ENCODE peak calls at places on chromosomes 7 and 10, in ten cellular contexts. F, H, A, I, V, P, Y, J, L and S are unnamed samples.

GRCh38 chr10:119457966-119458766 is 84.4 kb downstream of the RGS10 start:
- DNase-seq in F (no peak), H (no peak), A (no peak), I (no peak), V (no peak), P (no peak), Y (no peak), J (no peak), L (no peak), S (no peak)

GRCh38 chr7:50651227-50651989 is 86.2 kb upstream of the DDC start:
- DNase-seq in F (no peak), H (no peak), A (peak; percentile 46), I (peak; percentile 34), V (peak; percentile 9), P (no peak), Y (no peak), J (no peak), L (no peak), S (no peak)

GRCh38 chr7:149462101-149462520 is 1.2 kb upstream of the ZNF777 start:
- DNase-seq in F (no peak), H (no peak), A (no peak), I (no peak), V (no peak), P (no peak), Y (no peak), J (no peak), L (no peak), S (no peak)

GRCh38 chr7:156792611-156793010 is 100.4 kb downstream of the LMBR1 start:
- DNase-seq in F (no peak), H (no peak), A (no peak), I (no peak), V (no peak), P (no peak), Y (no peak), J (no peak), L (no peak), S (no peak)

GRCh38 chr7:157820796-157821195 is 484.0 kb downstream of the DNAJB6 start:
- DNase-seq in F (no peak), H (no peak), A (no peak), I (no peak), V (no peak), P (no peak), Y (no peak), J (no peak), L (no peak), S (no peak)

GRCh38 chr10:13016413-13016812 is 14.9 kb upstream of the CCDC3 start:
- DNase-seq in F (no peak), H (no peak), A (no peak), I (no peak), V (peak; percentile 90), P (no peak), Y (no peak), J (peak; percentile 56), L (no peak), S (no peak)

GRCh38 chr7:87370660-87371180 is 25.3 kb downstream of the CROT start:
- DNase-seq in F (peak; percentile 44), H (no peak), A (no peak), I (peak; percentile 63), V (peak; percentile 72), P (no peak), Y (no peak), J (peak; percentile 55), L (no peak), S (no peak)

GRCh38 chr7:155803418-155804376 is 8.6 kb downstream of the SHH start:
- DNase-seq in F (no peak), H (peak; percentile 78), A (no peak), I (no peak), V (no peak), P (peak; percentile 64), Y (no peak), J (peak; percentile 12), L (no peak), S (no peak)

GRCh38 chr7:90738249-90738648 is 142.1 kb downstream of the CDK14 start:
- DNase-seq in F (no peak), H (no peak), A (no peak), I (no peak), V (no peak), P (no peak), Y (no peak), J (no peak), L (no peak), S (no peak)
- H3K4me3 ChIP-seq in F (no peak overlapping the region), H (no peak overlapping the region), A (no peak overlapping the region), I (no peak overlapping the region), V (no peak overlapping the region), P (no peak overlapping the region), Y (peak overlapping the region; percentile 4), J (no peak overlapping the region), L (no peak overlapping the region), S (no peak overlapping the region)

GRCh38 chr10:76037531-76037930 is 606.1 kb downstream of the LRMDA start:
- DNase-seq in F (peak; percentile 89), H (no peak), A (no peak), I (peak; percentile 16), V (no peak), P (no peak), Y (no peak), J (peak; percentile 13), L (no peak), S (no peak)

GRCh38 chr10:76040830-76041220 is 609.4 kb downstream of the LRMDA start:
- DNase-seq in F (no peak), H (no peak), A (no peak), I (no peak), V (no peak), P (no peak), Y (no peak), J (no peak), L (no peak), S (no peak)

GRCh38 chr10:76038696-76039095 is 607.3 kb downstream of the LRMDA start:
- DNase-seq in F (no peak), H (no peak), A (no peak), I (no peak), V (no peak), P (no peak), Y (no peak), J (no peak), L (no peak), S (no peak)

GRCh38 chr10:76036962-76037361 is 605.5 kb downstream of the LRMDA start:
- DNase-seq in F (no peak), H (no peak), A (no peak), I (no peak), V (no peak), P (peak; percentile 84), Y (no peak), J (no peak), L (no peak), S (no peak)

DNA sequence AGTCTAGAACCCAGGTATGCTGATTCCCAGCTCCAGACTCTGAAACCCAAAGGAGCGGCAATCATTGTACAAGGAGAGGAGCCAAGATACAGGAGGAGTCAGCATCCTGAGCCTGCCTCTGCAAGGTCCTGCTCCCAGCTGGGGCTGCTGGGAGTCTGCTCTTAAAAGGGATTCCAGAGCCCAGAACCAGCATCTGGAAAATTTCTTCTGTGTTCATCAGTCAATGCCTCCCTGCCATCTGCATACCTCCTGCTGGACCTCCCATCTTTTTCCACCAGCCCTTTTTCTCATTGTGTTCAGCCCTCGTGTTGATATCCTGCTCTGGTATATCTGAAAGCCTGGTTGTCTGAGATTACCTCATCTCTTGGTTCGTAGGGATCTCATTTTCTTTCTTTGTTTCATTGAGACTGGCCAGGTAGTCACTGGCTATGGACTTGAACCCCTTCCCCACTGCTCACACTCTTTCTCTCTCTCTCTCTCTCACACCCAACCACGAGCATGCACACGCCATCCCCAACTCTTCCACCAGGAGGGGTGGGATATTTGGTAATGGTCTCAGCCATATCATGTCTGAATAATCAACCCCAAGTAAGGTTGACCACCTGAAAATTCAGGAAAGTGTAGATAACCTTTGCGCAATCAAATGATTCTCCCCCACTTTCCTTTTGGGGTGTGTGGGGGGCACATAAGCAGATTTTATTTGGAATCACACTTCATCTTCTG is 608.8 kb downstream of the LRMDA start:
- DNase-seq in F (no peak), H (no peak), A (no peak), I (no peak), V (peak; percentile 7), P (no peak), Y (no peak), J (no peak), L (no peak), S (no peak)
- TF ChIP-seq CTCF in F (no peak), H (no peak), A (no peak), I (peak; percentile 12), V (peak; percentile 43), P (no peak), Y (no peak), J (no peak), L (no peak), S (no peak)

DNA sequence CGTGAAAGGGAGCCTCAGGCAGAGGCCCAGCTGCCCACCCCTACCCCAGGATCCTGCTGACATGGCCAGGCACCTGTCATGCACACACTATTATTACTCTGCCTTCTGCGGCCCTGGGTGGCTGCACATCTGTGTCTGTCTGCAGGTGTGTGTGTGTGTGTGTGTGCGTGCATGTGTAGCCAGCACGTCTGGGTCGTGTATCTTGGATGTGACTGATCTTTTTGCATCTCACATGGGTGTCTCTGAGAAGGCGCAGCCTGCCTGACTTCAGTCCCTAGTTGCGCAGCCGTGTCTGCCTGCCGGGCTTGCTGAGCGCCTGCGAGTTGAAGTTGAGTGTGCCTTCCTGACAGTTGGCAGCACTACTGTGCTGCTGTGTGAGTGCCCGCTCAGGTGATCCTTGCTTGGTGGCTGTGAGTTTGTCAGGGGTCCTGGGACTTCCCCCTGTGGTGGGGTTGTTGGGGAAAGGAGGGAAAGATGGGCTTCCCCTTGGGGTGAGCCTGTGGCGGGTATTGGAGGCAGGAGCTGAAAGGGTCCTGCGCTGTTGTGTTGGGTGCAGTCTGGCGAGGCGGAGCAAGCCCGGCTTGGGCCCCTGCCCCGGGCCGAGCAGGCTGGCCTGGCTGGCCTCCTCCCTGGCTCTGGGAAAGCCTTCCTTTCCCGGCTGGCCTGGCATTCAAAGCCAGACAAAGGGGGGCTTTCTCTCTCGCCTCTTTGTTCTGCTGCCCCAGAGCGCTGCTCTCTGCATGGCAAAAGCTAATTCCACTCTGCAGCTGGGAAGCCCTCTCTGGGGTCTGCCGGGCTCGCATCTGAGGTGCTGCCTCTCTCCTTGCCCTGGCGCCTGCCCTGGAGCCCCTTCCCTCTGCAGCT is 4.8 kb downstream of the TRIM8 start:
- DNase-seq in F (no peak), H (peak; percentile 55), A (no peak), I (no peak), V (no peak), P (peak; percentile 71), Y (peak; percentile 88), J (no peak), L (no peak), S (peak; percentile 56)
- H3K4me3 ChIP-seq in F (peak overlapping the region; percentile 97), H (peak overlapping the region; percentile 94), A (no peak overlapping the region), I (no peak overlapping the region), V (no peak overlapping the region), P (peak overlapping the region; percentile 73), Y (peak overlapping the region; percentile 84), J (peak overlapping the region; percentile 39), L (peak overlapping the region; percentile 46), S (peak overlapping the region; percentile 78)

DNA sequence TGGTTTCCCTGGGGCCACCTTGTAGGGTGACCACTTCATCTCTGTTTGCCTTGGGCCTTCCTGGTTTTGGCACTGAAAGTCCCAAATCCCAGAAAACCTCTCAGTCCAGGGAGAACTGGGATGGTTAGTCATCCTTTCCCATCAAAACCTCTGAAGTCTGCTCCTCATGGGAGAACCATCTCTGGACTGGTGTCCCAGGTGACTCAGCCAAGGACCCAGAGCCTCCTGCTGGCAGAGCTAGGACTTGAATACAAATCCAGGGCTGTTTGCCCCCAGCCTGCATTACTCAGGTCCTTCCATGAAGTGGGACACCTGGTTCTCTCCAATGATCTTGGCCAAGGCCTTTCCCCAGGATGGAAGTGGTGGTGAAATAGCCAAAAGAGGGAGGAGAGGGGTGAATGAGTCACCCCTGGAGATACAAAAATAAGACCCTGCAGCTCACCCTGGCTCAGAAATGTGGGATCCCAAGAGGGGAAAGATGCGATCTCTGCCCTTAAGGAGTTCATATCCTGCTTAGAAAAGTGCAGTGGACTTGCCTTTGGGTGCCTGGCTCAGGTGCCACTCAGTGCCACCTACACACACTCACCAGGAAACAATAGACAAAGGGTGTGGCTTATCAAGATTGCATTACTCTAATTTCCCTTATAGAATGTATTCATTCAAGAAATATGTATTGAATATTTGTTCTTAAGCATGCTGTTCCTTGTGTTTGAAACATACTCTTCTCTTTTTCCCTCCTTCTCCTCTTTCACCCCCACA is 22.0 kb downstream of the ADRA2A start:
- DNase-seq in F (no peak), H (no peak), A (no peak), I (peak; percentile 54), V (peak; percentile 1), P (no peak), Y (peak; percentile 11), J (no peak), L (no peak), S (no peak)
- TF ChIP-seq CTCF in F (no peak), H (no peak), A (no peak), I (peak; percentile 22), V (peak; percentile 18), P (no peak), Y (peak; percentile 37), J (no peak), L (no peak), S (peak; percentile 25)